ENCODE peak calls at places on chromosomes 2 and 18, in four cellular contexts. I, B, M and C are unnamed samples.

GRCh38 chr2:25227576-25227975 is 59.2 kb upstream of the POMC start:
- DNase-seq in M (no peak), B (peak; percentile 35), I (no peak), C (no peak)

GRCh38 chr2:30293303-30293912 is 62.1 kb downstream of the LBH start:
- DNase-seq in B (no peak), I (peak; percentile 94), M (no peak), C (no peak)

GRCh38 chr2:121186261-121186660 is 98.7 kb downstream of the TFCP2L1 start:
- DNase-seq in M (no peak), I (no peak), B (no peak), C (no peak)

GRCh38 chr2:36373149-36373880 is 17.7 kb downstream of the CRIM1 start:
- DNase-seq in I (peak; percentile 85), M (no peak), B (no peak), C (no peak)

GRCh38 chr18:22278798-22279197 is 109.4 kb downstream of the GATA6 start:
- DNase-seq in B (no peak), I (no peak), M (no peak), C (no peak)

GRCh38 chr2:60549250-60550150 is 4.0 kb downstream of the BCL11A start:
- DNase-seq in B (no peak), M (no peak), I (no peak), C (no peak)

GRCh38 chr2:207772081-207772843 is 2.6 kb upstream of the FZD5 start:
- DNase-seq in M (no peak), B (peak; percentile 33), I (peak; percentile 47), C (no peak)

GRCh38 chr18:35490894-35491688 is 6.7 kb downstream of the INO80C start:
- DNase-seq in B (no peak), M (no peak), I (no peak), C (no peak)

GRCh38 chr2:233062946-233063268 is 2.8 kb downstream of the INPP5D start:
- DNase-seq in B (no peak), I (no peak), M (no peak), C (no peak)

GRCh38 chr2:102915128-102915527 is 153.3 kb downstream of the TMEM182 start:
- DNase-seq in B (no peak), I (peak; percentile 59), M (peak; percentile 7), C (no peak)

GRCh38 chr2:54402350-54402749 is 53.8 kb upstream of the SPTBN1 start:
- DNase-seq in I (no peak), M (peak; percentile 62), B (no peak), C (no peak)

GRCh38 chr18:7281579-7281978 is 50.7 kb downstream of the LRRC30 start:
- DNase-seq in I (no peak), B (no peak), M (no peak), C (no peak)

GRCh38 chr2:62939735-62940491 is 110.7 kb upstream of the OTX1 start:
- DNase-seq in I (peak; percentile 24), M (no peak), B (no peak), C (no peak)

GRCh38 chr2:46073540-46074018 is 223.6 kb upstream of the EPAS1 start:
- DNase-seq in M (peak; percentile 39), B (no peak), I (peak; percentile 80), C (no peak)

GRCh38 chr18:36386150-36386920 is 88.8 kb downstream of the FHOD3 start:
- DNase-seq in I (no peak), B (no peak), M (no peak), C (no peak)

GRCh38 chr18:77068321-77068841 is 64.2 kb downstream of the MBP start:
- DNase-seq in B (no peak), I (no peak), M (no peak), C (peak; percentile 39)

GRCh38 chr18:77066689-77067088 is 65.9 kb downstream of the MBP start:
- DNase-seq in M (no peak), I (no peak), B (no peak), C (no peak)

GRCh38 chr18:77066101-77066500 is 66.5 kb downstream of the MBP start:
- DNase-seq in I (no peak), M (no peak), B (no peak), C (no peak)

GRCh38 chr18:77068890-77069312 is 63.7 kb downstream of the MBP start:
- DNase-seq in I (no peak), B (no peak), M (no peak), C (no peak)

DNA sequence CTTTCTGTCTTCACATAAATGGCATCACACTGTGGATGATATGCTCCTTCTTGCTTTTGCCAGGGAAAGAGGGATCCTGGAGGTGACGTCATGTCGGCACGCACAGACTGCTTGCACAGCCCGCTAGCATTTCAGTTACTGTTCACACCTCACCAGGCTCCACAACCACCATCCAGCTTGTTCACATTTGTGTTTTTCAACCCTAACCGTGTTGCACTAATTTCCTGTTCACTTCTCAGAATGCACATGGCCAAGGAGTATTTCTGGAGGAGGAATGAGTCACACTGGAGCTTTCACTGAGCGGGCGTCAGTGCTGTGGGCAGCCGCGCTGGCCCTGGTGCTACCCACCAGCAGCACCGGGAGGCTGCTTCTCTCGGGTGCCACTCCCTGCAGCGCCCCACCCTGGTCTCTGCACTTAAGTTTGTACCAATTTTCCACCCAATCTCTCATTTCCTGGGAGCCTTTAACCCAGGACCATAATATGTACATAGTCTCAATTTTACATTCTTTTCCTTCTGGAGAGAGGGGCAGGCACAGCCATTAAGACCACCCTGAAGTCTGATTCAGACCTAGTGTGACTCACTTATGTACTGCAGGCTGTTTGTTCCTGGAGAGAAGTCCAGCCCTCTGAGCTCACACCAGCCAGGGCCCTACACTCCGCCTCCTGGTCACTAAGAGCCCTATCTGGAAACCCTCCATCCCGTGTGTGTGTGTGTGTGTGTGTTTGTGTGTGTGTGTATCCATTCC is 65.1 kb downstream of the MBP start:
- DNase-seq in I (peak; percentile 93), M (peak; percentile 34), B (no peak), C (peak; percentile 59)
- TF ChIP-seq MYC in I (no peak), M (no peak), B (no peak), C (no peak)

GRCh38 chr2:163734911-163735691 is 707 bp downstream of the FIGN start:
- DNase-seq in B (no peak), M (no peak), I (peak; percentile 16), C (no peak)

GRCh38 chr2:163734401-163734800 is 1.4 kb downstream of the FIGN start:
- DNase-seq in B (no peak), I (no peak), M (no peak), C (no peak)

GRCh38 chr2:163736433-163737168 is 793 bp upstream of the FIGN start:
- DNase-seq in B (no peak), M (peak; percentile 58), I (peak; percentile 63), C (no peak)

GRCh38 chr2:163737169-163737439 is 1.3 kb upstream of the FIGN start:
- DNase-seq in I (no peak), M (no peak), B (no peak), C (no peak)

GRCh38 chr2:163735692-163736432 is at the start of gene FIGN:
- DNase-seq in M (peak; percentile 75), I (peak; percentile 81), B (no peak), C (no peak)
- TF ChIP-seq CEBPB in M (no peak), I (no peak), B (no peak), C (no peak)

DNA sequence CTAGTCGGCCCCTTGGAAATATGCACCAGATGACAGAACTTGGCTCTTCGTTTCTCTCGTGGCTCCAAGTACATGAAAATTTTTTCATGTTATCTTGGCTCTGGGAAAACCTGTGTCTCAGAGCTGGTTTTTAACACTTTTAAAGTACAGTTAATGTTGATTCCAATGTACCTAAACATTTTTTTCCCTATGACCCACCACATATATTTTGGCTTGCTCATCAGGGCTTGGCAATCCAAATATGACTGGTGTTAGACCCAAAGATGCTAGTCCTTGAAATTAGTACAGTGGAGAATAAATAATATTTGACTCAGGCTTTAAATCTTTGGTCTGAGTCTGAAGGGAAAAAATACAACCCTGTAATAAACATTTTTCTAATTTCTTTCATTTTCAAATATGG is 15.5 kb upstream of the CAVIN2 start:
- DNase-seq in I (no peak), M (no peak), B (no peak), C (no peak)
- TF ChIP-seq JUNB in I (no peak), M (no peak), B (no peak), C (no peak)

GRCh38 chr2:175022923-175023322 is 17.7 kb upstream of the CHN1 start:
- DNase-seq in I (no peak), M (peak; percentile 35), B (no peak), C (no peak)

GRCh38 chr2:175025233-175025632 is 20.1 kb upstream of the CHN1 start:
- DNase-seq in M (no peak), I (no peak), B (no peak), C (no peak)

GRCh38 chr2:175026385-175026784 is 21.2 kb upstream of the CHN1 start:
- DNase-seq in B (no peak), I (no peak), M (no peak), C (no peak)

GRCh38 chr2:175027755-175028154 is 22.6 kb upstream of the CHN1 start:
- DNase-seq in B (no peak), I (no peak), M (no peak), C (no peak)

DNA sequence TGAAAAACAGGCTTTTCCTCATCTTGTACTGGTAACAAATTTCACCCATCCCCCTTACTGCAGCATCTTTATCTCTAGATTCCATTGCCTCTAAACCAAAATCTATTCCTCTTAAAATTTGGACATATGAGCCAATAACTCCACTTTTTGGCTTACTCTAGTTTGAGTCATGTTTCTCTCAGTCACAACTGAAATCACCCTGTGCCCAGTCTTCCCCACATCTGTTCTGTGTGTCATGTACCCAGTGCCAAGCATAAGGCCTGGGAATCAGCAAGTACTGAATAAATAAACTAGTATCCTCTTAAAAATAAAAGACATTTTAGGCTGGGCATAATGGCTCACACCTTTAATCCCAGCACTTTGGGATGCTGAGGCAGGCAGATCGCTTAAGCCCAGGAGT is 20.8 kb upstream of the CHN1 start:
- DNase-seq in B (no peak), M (no peak), I (no peak), C (no peak)
- TF ChIP-seq MYC in B (no peak), M (no peak), I (no peak), C (no peak)

GRCh38 chr2:234178309-234179030 is 128.0 kb downstream of the SPP2 start:
- DNase-seq in B (no peak), M (no peak), I (peak; percentile 77), C (no peak)

GRCh38 chr2:234179031-234179363 is 128.5 kb downstream of the SPP2 start:
- DNase-seq in M (no peak), I (no peak), B (no peak), C (no peak)

GRCh38 chr2:234175649-234176048 is 125.1 kb downstream of the SPP2 start:
- DNase-seq in M (no peak), B (no peak), I (no peak), C (no peak)

DNA sequence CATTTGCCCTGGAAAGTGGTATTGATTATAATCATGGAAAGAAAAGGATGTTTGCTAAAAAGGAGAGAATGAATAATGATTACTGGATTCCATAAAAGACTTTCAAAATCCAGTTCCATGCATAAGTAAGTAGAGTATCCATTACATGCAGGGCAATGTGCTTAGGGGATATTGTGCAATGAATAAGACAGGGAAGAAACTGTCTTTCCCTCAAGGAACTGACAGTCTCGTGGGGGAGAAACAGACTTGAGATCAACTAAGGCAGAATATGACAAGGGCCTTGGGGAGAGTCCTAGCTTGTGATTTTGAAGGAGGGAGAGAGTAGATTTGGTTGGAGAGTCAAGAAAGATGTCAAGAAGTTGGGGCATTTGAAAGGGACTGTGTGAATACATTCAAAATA is 130.6 kb downstream of the SPP2 start:
- DNase-seq in B (no peak), M (no peak), I (no peak), C (no peak)
- TF ChIP-seq CEBPB in B (peak; percentile 26), M (peak; percentile 55), I (peak; percentile 47), C (no peak)